ENCODE peak calls at places on chromosomes 2 and 18, in nine cellular contexts. One of them, this sample, is unnamed.
A peak's percentile ranks its signal among the peaks of the same experiment; 100 is the strongest.

GRCh38 chr18:58611471-58612131 is 17.3 kb downstream of the ALPK2 start:
- DNase-seq in NCI-H1105: no peak
- DNase-seq in NCI-H510A: no peak
- DNase-seq in adrenal gland: no peak
- DNase-seq in T-cell: no peak
- DNase-seq in T-helper 1 cell: no peak
- DNase-seq in body of pancreas: no peak
- DNase-seq in Right ventricle myocardium superior: no peak
- DNase-seq in bronchial epithelial cell: peak; percentile 47
- DNase-seq in this sample: no peak

GRCh38 chr2:234279646-234280045 is 217.2 kb downstream of the ARL4C start:
- DNase-seq in NCI-H1105: no peak
- DNase-seq in NCI-H510A: no peak
- DNase-seq in adrenal gland: no peak
- DNase-seq in T-cell: no peak
- DNase-seq in T-helper 1 cell: no peak
- DNase-seq in body of pancreas: no peak
- DNase-seq in Right ventricle myocardium superior: no peak
- DNase-seq in bronchial epithelial cell: no peak
- DNase-seq in this sample: no peak

GRCh38 chr18:47944972-47945843 is 14.7 kb upstream of the SMAD2 start:
- DNase-seq in NCI-H1105: no peak
- DNase-seq in NCI-H510A: no peak
- DNase-seq in adrenal gland: no peak
- DNase-seq in T-cell: no peak
- DNase-seq in T-helper 1 cell: no peak
- DNase-seq in body of pancreas: no peak
- DNase-seq in Right ventricle myocardium superior: no peak
- DNase-seq in bronchial epithelial cell: peak; percentile 97
- DNase-seq in this sample: no peak

GRCh38 chr2:29583104-29583503 is 338.3 kb downstream of the ALK start:
- DNase-seq in NCI-H1105: no peak
- DNase-seq in NCI-H510A: no peak
- DNase-seq in adrenal gland: no peak
- DNase-seq in T-cell: no peak
- DNase-seq in T-helper 1 cell: no peak
- DNase-seq in body of pancreas: no peak
- DNase-seq in Right ventricle myocardium superior: no peak
- DNase-seq in bronchial epithelial cell: peak; percentile 96
- DNase-seq in this sample: no peak

GRCh38 chr2:237262838-237263771 is 150.9 kb downstream of the COL6A3 start:
- DNase-seq in NCI-H1105: no peak
- DNase-seq in NCI-H510A: no peak
- DNase-seq in adrenal gland: no peak
- DNase-seq in T-cell: no peak
- DNase-seq in T-helper 1 cell: no peak
- DNase-seq in body of pancreas: no peak
- DNase-seq in Right ventricle myocardium superior: no peak
- DNase-seq in bronchial epithelial cell: peak; percentile 91
- DNase-seq in this sample: no peak

GRCh38 chr2:47173986-47174730 is 19.1 kb upstream of the STPG4 start:
- DNase-seq in NCI-H1105: no peak
- DNase-seq in NCI-H510A: no peak
- DNase-seq in adrenal gland: no peak
- DNase-seq in T-cell: no peak
- DNase-seq in T-helper 1 cell: no peak
- DNase-seq in body of pancreas: no peak
- DNase-seq in Right ventricle myocardium superior: no peak
- DNase-seq in bronchial epithelial cell: no peak
- DNase-seq in this sample: no peak

GRCh38 chr2:193965263-193965662 is 1691.8 kb upstream of the SLC39A10 start:
- DNase-seq in NCI-H1105: no peak
- DNase-seq in NCI-H510A: no peak
- DNase-seq in adrenal gland: no peak
- DNase-seq in T-cell: no peak
- DNase-seq in T-helper 1 cell: no peak
- DNase-seq in body of pancreas: no peak
- DNase-seq in Right ventricle myocardium superior: no peak
- DNase-seq in bronchial epithelial cell: no peak
- DNase-seq in this sample: no peak

GRCh38 chr2:232838406-232838874 is 31.6 kb upstream of the SNORC start:
- DNase-seq in NCI-H1105: no peak
- DNase-seq in NCI-H510A: no peak
- DNase-seq in adrenal gland: no peak
- DNase-seq in T-cell: peak; percentile 47
- DNase-seq in T-helper 1 cell: peak; percentile 44
- DNase-seq in body of pancreas: peak; percentile 26
- DNase-seq in Right ventricle myocardium superior: no peak
- DNase-seq in bronchial epithelial cell: peak; percentile 48
- DNase-seq in this sample: no peak

GRCh38 chr2:86417961-86418360 is 23.2 kb upstream of the KDM3A start:
- DNase-seq in NCI-H1105: no peak
- DNase-seq in NCI-H510A: no peak
- DNase-seq in adrenal gland: no peak
- DNase-seq in T-cell: no peak
- DNase-seq in T-helper 1 cell: no peak
- DNase-seq in body of pancreas: no peak
- DNase-seq in Right ventricle myocardium superior: no peak
- DNase-seq in bronchial epithelial cell: peak; percentile 90
- DNase-seq in this sample: no peak

GRCh38 chr2:233434666-233435375 is 80.5 kb downstream of the DGKD start:
- DNase-seq in NCI-H1105: no peak
- DNase-seq in NCI-H510A: no peak
- DNase-seq in adrenal gland: no peak
- DNase-seq in T-cell: no peak
- DNase-seq in T-helper 1 cell: no peak
- DNase-seq in body of pancreas: no peak
- DNase-seq in Right ventricle myocardium superior: no peak
- DNase-seq in bronchial epithelial cell: no peak
- DNase-seq in this sample: no peak

GRCh38 chr18:23172981-23173380 is 37.7 kb downstream of the CABLES1 start:
- DNase-seq in NCI-H1105: no peak
- DNase-seq in NCI-H510A: no peak
- DNase-seq in adrenal gland: no peak
- DNase-seq in T-cell: no peak
- DNase-seq in T-helper 1 cell: no peak
- DNase-seq in body of pancreas: no peak
- DNase-seq in Right ventricle myocardium superior: no peak
- DNase-seq in bronchial epithelial cell: no peak
- DNase-seq in this sample: no peak

GRCh38 chr18:22691988-22692710 is 241.0 kb upstream of the RBBP8 start:
- DNase-seq in NCI-H1105: no peak
- DNase-seq in NCI-H510A: no peak
- DNase-seq in adrenal gland: no peak
- DNase-seq in T-cell: no peak
- DNase-seq in T-helper 1 cell: no peak
- DNase-seq in body of pancreas: no peak
- DNase-seq in Right ventricle myocardium superior: no peak
- DNase-seq in bronchial epithelial cell: peak; percentile 68
- DNase-seq in this sample: no peak

GRCh38 chr2:88599527-88599926 is 27.7 kb downstream of the EIF2AK3 start:
- DNase-seq in NCI-H1105: no peak
- DNase-seq in NCI-H510A: no peak
- DNase-seq in adrenal gland: no peak
- DNase-seq in T-cell: no peak
- DNase-seq in T-helper 1 cell: no peak
- DNase-seq in body of pancreas: no peak
- DNase-seq in Right ventricle myocardium superior: no peak
- DNase-seq in bronchial epithelial cell: no peak
- DNase-seq in this sample: no peak

GRCh38 chr2:190031971-190032623 is 30.4 kb downstream of the MSTN start:
- DNase-seq in NCI-H1105: peak; percentile 14
- DNase-seq in NCI-H510A: no peak
- DNase-seq in adrenal gland: no peak
- DNase-seq in T-cell: no peak
- DNase-seq in T-helper 1 cell: no peak
- DNase-seq in body of pancreas: no peak
- DNase-seq in Right ventricle myocardium superior: no peak
- DNase-seq in bronchial epithelial cell: no peak
- DNase-seq in this sample: no peak

GRCh38 chr18:47605093-47605492 is 325.4 kb downstream of the SMAD2 start:
- DNase-seq in NCI-H1105: no peak
- DNase-seq in NCI-H510A: no peak
- DNase-seq in adrenal gland: no peak
- DNase-seq in T-cell: no peak
- DNase-seq in T-helper 1 cell: no peak
- DNase-seq in body of pancreas: no peak
- DNase-seq in Right ventricle myocardium superior: no peak
- DNase-seq in bronchial epithelial cell: no peak
- DNase-seq in this sample: no peak

GRCh38 chr2:36963106-36963505 is 3.2 kb downstream of the STRN start:
- DNase-seq in NCI-H1105: no peak
- DNase-seq in NCI-H510A: peak; percentile 9
- DNase-seq in adrenal gland: no peak
- DNase-seq in T-cell: no peak
- DNase-seq in T-helper 1 cell: no peak
- DNase-seq in body of pancreas: no peak
- DNase-seq in Right ventricle myocardium superior: no peak
- DNase-seq in bronchial epithelial cell: peak; percentile 80
- DNase-seq in this sample: no peak

GRCh38 chr18:34976084-34976483 is 65.1 kb upstream of the MAPRE2 start:
- DNase-seq in NCI-H1105: no peak
- DNase-seq in NCI-H510A: no peak
- DNase-seq in adrenal gland: no peak
- DNase-seq in T-cell: no peak
- DNase-seq in T-helper 1 cell: no peak
- DNase-seq in body of pancreas: peak; percentile 8
- DNase-seq in Right ventricle myocardium superior: no peak
- DNase-seq in bronchial epithelial cell: no peak
- DNase-seq in this sample: peak; percentile 22

GRCh38 chr2:64586883-64587481 is 62.9 kb downstream of the AFTPH start:
- DNase-seq in NCI-H1105: no peak
- DNase-seq in NCI-H510A: no peak
- DNase-seq in adrenal gland: no peak
- DNase-seq in T-cell: no peak
- DNase-seq in T-helper 1 cell: no peak
- DNase-seq in body of pancreas: no peak
- DNase-seq in Right ventricle myocardium superior: no peak
- DNase-seq in bronchial epithelial cell: peak; percentile 64
- DNase-seq in this sample: no peak

GRCh38 chr18:58572181-58572580 is 56.7 kb downstream of the ALPK2 start:
- DNase-seq in NCI-H1105: no peak
- DNase-seq in NCI-H510A: no peak
- DNase-seq in adrenal gland: no peak
- DNase-seq in T-cell: no peak
- DNase-seq in T-helper 1 cell: no peak
- DNase-seq in body of pancreas: no peak
- DNase-seq in Right ventricle myocardium superior: no peak
- DNase-seq in bronchial epithelial cell: peak; percentile 90
- DNase-seq in this sample: no peak

GRCh38 chr18:8949206-8949605 is 153.3 kb upstream of the NDUFV2 start:
- DNase-seq in NCI-H1105: no peak
- DNase-seq in NCI-H510A: peak; percentile 59
- DNase-seq in adrenal gland: no peak
- DNase-seq in T-cell: no peak
- DNase-seq in T-helper 1 cell: no peak
- DNase-seq in body of pancreas: no peak
- DNase-seq in Right ventricle myocardium superior: no peak
- DNase-seq in bronchial epithelial cell: no peak
- DNase-seq in this sample: no peak

This sample was measured in heart right ventricle.